ENCODE peak calls at places on chromosomes 11 and 22, in nine cellular contexts. I, B, K, A, Y, C, V, G and D are unnamed samples.

GRCh38 chr11:58776891-58777451 is 45.2 kb upstream of the GLYAT start:
- DNase-seq in I (no peak), B (no peak), K (no peak), A (no peak), Y (no peak), C (no peak), V (no peak), G (no peak), D (no peak)

GRCh38 chr22:40028098-40028425 is 33.3 kb downstream of the FAM83F start:
- DNase-seq in I (no peak), B (no peak), K (no peak), A (no peak), Y (no peak), C (no peak), V (no peak), G (no peak), D (no peak)

GRCh38 chr11:62774407-62774806 is 3.2 kb downstream of the TAF6L start:
- DNase-seq in I (no peak), B (no peak), K (no peak), A (peak; percentile 34), Y (no peak), C (no peak), V (no peak), G (no peak), D (no peak)

GRCh38 chr22:22020425-22020852 is 37.9 kb upstream of the TOP3B start:
- DNase-seq in I (no peak), B (no peak), K (no peak), A (no peak), Y (no peak), C (no peak), V (no peak), G (no peak), D (no peak)

GRCh38 chr11:114060402-114061052 is 1.0 kb downstream of the ZBTB16 start:
- DNase-seq in I (no peak), B (no peak), K (no peak), A (peak; percentile 70), Y (peak; percentile 61), C (peak; percentile 57), V (no peak), G (no peak), D (peak; percentile 85)

GRCh38 chr11:68261006-68261405 is 10.8 kb downstream of the C11orf24 start:
- DNase-seq in I (no peak), B (no peak), K (no peak), A (no peak), Y (no peak), C (no peak), V (no peak), G (no peak), D (no peak)

GRCh38 chr11:83681944-83682644 is 395.9 kb upstream of the CCDC90B start:
- DNase-seq in I (no peak), B (no peak), K (no peak), A (no peak), Y (no peak), C (peak; percentile 39), V (no peak), G (no peak), D (no peak)

GRCh38 chr11:96309001-96309642 is 33.9 kb downstream of the MAML2 start:
- DNase-seq in I (no peak), B (no peak), K (peak; percentile 83), A (no peak), Y (peak; percentile 53), C (peak; percentile 87), V (no peak), G (peak; percentile 38), D (no peak)

GRCh38 chr11:132472411-132473205 is 1059.7 kb downstream of the OPCML start:
- DNase-seq in I (no peak), B (no peak), K (peak; percentile 6), A (no peak), Y (peak; percentile 44), C (peak; percentile 77), V (no peak), G (peak; percentile 59), D (no peak)

GRCh38 chr22:46122511-46122971 is 27.8 kb upstream of the PPARA start:
- DNase-seq in I (peak; percentile 55), B (peak; percentile 66), K (peak; percentile 73), A (peak; percentile 85), Y (peak; percentile 91), C (peak; percentile 80), V (no peak), G (peak; percentile 81), D (peak; percentile 88)

GRCh38 chr11:44774131-44774530 is 47.4 kb downstream of the TSPAN18 start:
- DNase-seq in I (no peak), B (no peak), K (no peak), A (no peak), Y (peak; percentile 60), C (no peak), V (peak; percentile 84), G (peak; percentile 45), D (peak; percentile 89)

GRCh38 chr22:50014053-50014501 is 1.5 kb upstream of the IL17REL start:
- DNase-seq in I (no peak), B (no peak), K (no peak), A (peak; percentile 37), Y (no peak), C (no peak), V (peak; percentile 78), G (no peak), D (peak; percentile 29)

GRCh38 chr11:68998390-68998911 is 14.6 kb downstream of the MRGPRF start:
- DNase-seq in I (no peak), B (no peak), K (peak; percentile 56), A (no peak), Y (no peak), C (peak; percentile 15), V (peak; percentile 69), G (no peak), D (peak; percentile 22)

GRCh38 chr22:37951305-37951704 is 2.1 kb downstream of the C22orf23 start:
- DNase-seq in I (no peak), B (no peak), K (no peak), A (no peak), Y (no peak), C (peak; percentile 57), V (no peak), G (no peak), D (no peak)

GRCh38 chr22:48894064-48894671 is 933.5 kb downstream of the BRD1 start:
- DNase-seq in I (no peak), B (no peak), K (no peak), A (peak; percentile 60), Y (no peak), C (no peak), V (peak; percentile 71), G (no peak), D (no peak)

GRCh38 chr22:24485608-24486007 is 9.5 kb upstream of the UPB1 start:
- DNase-seq in I (peak; percentile 19), B (no peak), K (no peak), A (no peak), Y (no peak), C (no peak), V (no peak), G (no peak), D (no peak)